ENCODE peak calls at places on chromosomes 6 and 20, in nine cellular contexts. K, U, M, Q, G, E, A, S and T are unnamed samples.

GRCh38 chr20:37376324-37376723 is 30.4 kb downstream of the SRC start:
- DNase-seq in K (no peak), U (no peak), M (no peak), Q (peak; percentile 41), G (no peak), E (no peak), A (no peak), S (no peak), T (no peak)

GRCh38 chr20:33233129-33233774 is 2.5 kb upstream of the BPIFA1 start:
- DNase-seq in K (no peak), U (no peak), M (no peak), Q (no peak), G (no peak), E (no peak), A (no peak), S (no peak), T (no peak)

GRCh38 chr6:5764401-5764955 is 242.2 kb downstream of the NRN1 start:
- DNase-seq in K (peak; percentile 64), U (peak; percentile 38), M (no peak), Q (no peak), G (no peak), E (no peak), A (no peak), S (no peak), T (peak; percentile 50)

GRCh38 chr6:121135425-121135824 is 198.9 kb downstream of the TBC1D32 start:
- DNase-seq in K (no peak), U (no peak), M (no peak), Q (no peak), G (no peak), E (no peak), A (no peak), S (no peak), T (no peak)

GRCh38 chr6:137589067-137589848 is 95.1 kb upstream of the OLIG3 start:
- DNase-seq in K (no peak), U (no peak), M (no peak), Q (no peak), G (peak; percentile 57), E (no peak), A (no peak), S (no peak), T (no peak)

GRCh38 chr20:4889446-4889845 is 111.9 kb downstream of the SLC23A2 start:
- DNase-seq in K (no peak), U (no peak), M (no peak), Q (no peak), G (no peak), E (no peak), A (no peak), S (no peak), T (no peak)

GRCh38 chr20:42102000-42102399 is 483.8 kb upstream of the CHD6 start:
- DNase-seq in K (no peak), U (no peak), M (no peak), Q (no peak), G (no peak), E (no peak), A (peak; percentile 6), S (no peak), T (no peak)

GRCh38 chr6:122008105-122009100 is 391.0 kb upstream of the HSF2 start:
- DNase-seq in K (peak; percentile 30), U (no peak), M (no peak), Q (no peak), G (no peak), E (no peak), A (no peak), S (no peak), T (peak; percentile 36)

GRCh38 chr6:7073810-7074525 is 33.8 kb upstream of the RREB1 start:
- DNase-seq in K (peak; percentile 67), U (no peak), M (peak; percentile 45), Q (peak; percentile 93), G (no peak), E (peak; percentile 62), A (no peak), S (peak; percentile 89), T (no peak)

GRCh38 chr20:5688431-5688972 is 61.7 kb upstream of the SHLD1 start:
- DNase-seq in K (peak; percentile 60), U (no peak), M (peak; percentile 24), Q (peak; percentile 81), G (no peak), E (peak; percentile 28), A (peak; percentile 38), S (peak; percentile 85), T (peak; percentile 25)

GRCh38 chr20:34514897-34515483 is 1.2 kb upstream of the DYNLRB1 start:
- DNase-seq in K (no peak), U (no peak), M (no peak), Q (no peak), G (no peak), E (no peak), A (no peak), S (no peak), T (no peak)

GRCh38 chr6:29908710-29909109 is 33.6 kb upstream of the HLA-A start:
- DNase-seq in K (no peak), U (no peak), M (no peak), Q (no peak), G (no peak), E (no peak), A (no peak), S (no peak), T (no peak)

GRCh38 chr6:41519748-41520699 is 26.2 kb upstream of the FOXP4 start:
- DNase-seq in K (no peak), U (no peak), M (peak; percentile 43), Q (no peak), G (no peak), E (peak; percentile 70), A (peak; percentile 38), S (no peak), T (no peak)

GRCh38 chr6:5763407-5763806 is 243.3 kb downstream of the NRN1 start:
- DNase-seq in K (no peak), U (no peak), M (no peak), Q (no peak), G (no peak), E (no peak), A (no peak), S (no peak), T (no peak)

GRCh38 chr6:110828396-110828795 is 13.1 kb upstream of the CDK19 start:
- DNase-seq in K (no peak), U (no peak), M (no peak), Q (no peak), G (no peak), E (no peak), A (no peak), S (no peak), T (no peak)

GRCh38 chr6:111439169-111439568 is 43.8 kb downstream of the REV3L start:
- DNase-seq in K (no peak), U (no peak), M (no peak), Q (no peak), G (no peak), E (no peak), A (no peak), S (no peak), T (no peak)

GRCh38 chr6:37864250-37864649 is 44.7 kb downstream of the ZFAND3 start:
- DNase-seq in K (no peak), U (no peak), M (no peak), Q (no peak), G (no peak), E (no peak), A (no peak), S (no peak), T (no peak)
- H3K4me1 ChIP-seq in K (peaks cover 9% of the 10 kb centered on the region), U (peaks cover 46% of the 10 kb centered on the region), M (peaks cover 12% of the 10 kb centered on the region), Q (peaks cover 52% of the 10 kb centered on the region), G (peaks cover 9% of the 10 kb centered on the region), E (peaks cover 9% of the 10 kb centered on the region), A (peaks cover 27% of the 10 kb centered on the region), S (peaks cover 69% of the 10 kb centered on the region), T (peaks cover 77% of the 10 kb centered on the region)

GRCh38 chr20:52405417-52405816 is 213.8 kb upstream of the ZFP64 start:
- DNase-seq in K (no peak), U (no peak), M (no peak), Q (no peak), G (no peak), E (no peak), A (no peak), S (no peak), T (no peak)

GRCh38 chr20:52402950-52403349 is 211.4 kb upstream of the ZFP64 start:
- DNase-seq in K (no peak), U (no peak), M (no peak), Q (no peak), G (no peak), E (no peak), A (no peak), S (no peak), T (no peak)

GRCh38 chr20:52404676-52405075 is 213.1 kb upstream of the ZFP64 start:
- DNase-seq in K (no peak), U (no peak), M (no peak), Q (no peak), G (no peak), E (no peak), A (no peak), S (no peak), T (no peak)

GRCh38 chr20:52399352-52399751 is 207.8 kb upstream of the ZFP64 start:
- DNase-seq in K (no peak), U (no peak), M (no peak), Q (no peak), G (no peak), E (no peak), A (no peak), S (no peak), T (no peak)

GRCh38 chr20:52402514-52402913 is 210.9 kb upstream of the ZFP64 start:
- DNase-seq in K (no peak), U (no peak), M (no peak), Q (no peak), G (no peak), E (no peak), A (no peak), S (no peak), T (no peak)
- H3K4me3 ChIP-seq in K (no peak overlapping the region), U (no peak overlapping the region), M (no peak overlapping the region), Q (no peak overlapping the region), G (no peak overlapping the region), E (no peak overlapping the region), A (no peak overlapping the region), S (no peak overlapping the region), T (no peak overlapping the region)

DNA sequence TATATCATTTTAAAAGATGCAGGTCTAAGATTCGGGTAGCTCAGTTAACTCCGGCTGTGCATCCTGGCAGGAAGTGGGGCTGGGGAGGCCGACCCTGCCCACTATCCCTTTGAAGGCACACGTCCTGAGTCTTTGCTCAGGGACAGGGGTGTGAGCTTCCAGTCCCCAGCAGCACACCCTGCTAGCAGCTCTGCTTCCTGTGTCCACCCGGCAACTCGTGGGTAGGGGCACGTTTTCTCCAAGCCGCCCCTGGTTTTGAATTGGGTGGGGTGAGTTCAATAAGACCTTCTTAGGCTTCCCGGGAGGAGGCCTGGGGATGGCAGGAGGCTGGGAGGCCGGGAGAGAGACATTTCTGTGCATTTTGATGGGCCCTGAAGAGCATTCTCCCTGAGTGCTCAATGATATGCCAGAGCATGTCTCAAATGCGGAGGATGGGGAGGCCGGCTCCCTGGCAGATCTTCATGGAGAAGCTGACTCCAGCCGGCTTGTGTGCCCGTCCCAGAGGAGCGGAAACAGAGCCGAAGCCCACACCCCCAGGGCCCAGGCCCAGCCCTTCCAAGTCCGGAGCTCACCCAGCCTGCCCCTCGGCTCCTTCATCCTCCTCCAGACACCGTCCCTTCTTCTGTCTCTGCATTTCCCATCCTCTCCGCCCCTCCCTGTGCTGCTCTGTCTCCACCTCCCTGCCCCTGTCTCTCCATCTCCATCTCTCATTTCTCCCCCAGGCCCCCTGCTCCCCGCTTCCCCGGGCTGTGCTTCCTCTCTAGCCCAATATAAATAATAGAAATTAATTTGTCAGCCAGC is 36.3 kb upstream of the ZFAND3 start:
- DNase-seq in K (peak; percentile 68), U (no peak), M (no peak), Q (no peak), G (no peak), E (no peak), A (no peak), S (no peak), T (peak; percentile 22)
- H3K4me1 ChIP-seq in K (peaks cover 4% of the 10 kb centered on the region), U (peaks cover 20% of the 10 kb centered on the region), M (no peaks in the 10 kb centered on the region), Q (peaks cover 17% of the 10 kb centered on the region), G (no peaks in the 10 kb centered on the region), E (peaks cover 8% of the 10 kb centered on the region), A (peaks cover 21% of the 10 kb centered on the region), S (peaks cover 8% of the 10 kb centered on the region), T (peaks cover 20% of the 10 kb centered on the region)

GRCh38 chr20:47605673-47606413 is 104.2 kb downstream of the NCOA3 start:
- DNase-seq in K (no peak), U (no peak), M (no peak), Q (no peak), G (no peak), E (no peak), A (no peak), S (no peak), T (no peak)
- H3K4me3 ChIP-seq in K (no peak overlapping the region), U (no peak overlapping the region), M (no peak overlapping the region), Q (no peak overlapping the region), G (no peak overlapping the region), E (no peak overlapping the region), A (no peak overlapping the region), S (no peak overlapping the region), T (no peak overlapping the region)